ENCODE peak calls at places on chromosome 15, in seven cellular contexts. F is thyroid gland, G is K562, Y is uterus, O is fibroblast of lung, D is thoracic aorta, P is gastrocnemius medialis. Z is an unnamed sample. For H3K4me1 and H3K27me3, the result is how much of the 10 kb centered on the place peaks cover.

GRCh38 chr15:61047783-61048182 is 181.3 kb downstream of the RORA start:
- DNase-seq in F (no peak), G (no peak), Y (no peak), O (peak), D (no peak), P (no peak), Z (no peak)

GRCh38 chr15:35271371-35272043 is 186.4 kb upstream of the NANOGP8 start:
- DNase-seq in F (no peak), G (no peak), Y (no peak), O (peak), D (no peak), P (no peak), Z (no peak)

GRCh38 chr15:27019687-27020086 is 48.7 kb downstream of the GABRG3 start:
- DNase-seq in F (no peak), G (no peak), Y (no peak), O (no peak), D (no peak), P (no peak), Z (no peak)

GRCh38 chr15:99429681-99430081 is 136.1 kb upstream of the MEF2A start:
- DNase-seq in F (no peak), G (no peak), Y (peak), O (no peak), D (no peak), P (no peak), Z (peak)

GRCh38 chr15:81126887-81127286 is 7.2 kb upstream of the CFAP161 start:
- DNase-seq in F (no peak), G (no peak), Y (no peak), O (no peak), D (no peak), P (no peak), Z (no peak)

GRCh38 chr15:70643783-70644125 is 119.6 kb downstream of the UACA start:
- DNase-seq in F (no peak), G (no peak), Y (no peak), O (peak), D (no peak), P (no peak), Z (no peak)

GRCh38 chr15:48653216-48653615 is 7.7 kb upstream of the FBN1 start:
- DNase-seq in F (no peak), G (no peak), Y (no peak), O (no peak), D (no peak), P (no peak), Z (no peak)

GRCh38 chr15:68704496-68705021 is 116.1 kb downstream of the ANP32A start:
- DNase-seq in F (peak), G (peak), Y (peak), O (peak), D (no peak), P (no peak), Z (peak)

GRCh38 chr15:57578288-57578900 is 13.3 kb upstream of the MYZAP start:
- DNase-seq in F (no peak), G (no peak), Y (no peak), O (no peak), D (no peak), P (no peak), Z (no peak)

GRCh38 chr15:31130576-31131237 is 29.2 kb upstream of the TRPM1 start:
- DNase-seq in F (no peak), G (no peak), Y (no peak), O (no peak), D (no peak), P (no peak), Z (no peak)

GRCh38 chr15:62495670-62496328 is 330.7 kb upstream of the C2CD4B start:
- DNase-seq in F (peak), G (no peak), Y (peak), O (peak), D (peak), P (no peak), Z (peak)

GRCh38 chr15:80777137-80777536 is 2.0 kb upstream of the CEMIP start:
- DNase-seq in F (no peak), G (no peak), Y (no peak), O (peak), D (no peak), P (peak), Z (no peak)

GRCh38 chr15:43239732-43240491 is 19.1 kb upstream of the EPB42 start:
- DNase-seq in F (no peak), G (no peak), Y (no peak), O (peak), D (no peak), P (no peak), Z (no peak)

GRCh38 chr15:38647683-38648082 is 83.1 kb upstream of the RASGRP1 start:
- DNase-seq in F (no peak), G (no peak), Y (no peak), O (peak), D (no peak), P (no peak), Z (no peak)

GRCh38 chr15:70741677-70742293 is 21.6 kb downstream of the UACA start:
- DNase-seq in F (no peak), G (no peak), Y (no peak), O (peak), D (no peak), P (no peak), Z (no peak)

GRCh38 chr15:76533995-76534394 is 197.4 kb downstream of the ISL2 start:
- DNase-seq in F (no peak), G (no peak), Y (no peak), O (peak), D (no peak), P (no peak), Z (no peak)

GRCh38 chr15:72420580-72420979 is 22.5 kb downstream of the TMEM202 start:
- DNase-seq in F (no peak), G (no peak), Y (no peak), O (no peak), D (no peak), P (no peak), Z (no peak)

GRCh38 chr15:70797464-70797863 is 34.1 kb upstream of the UACA start:
- DNase-seq in F (no peak), G (no peak), Y (no peak), O (no peak), D (no peak), P (no peak), Z (no peak)

GRCh38 chr15:100229181-100230163 is 112.3 kb downstream of the ADAMTS17 start:
- DNase-seq in F (no peak), G (no peak), Y (no peak), O (no peak), D (no peak), P (no peak), Z (no peak)

GRCh38 chr15:41995476-41995855 is 23.1 kb upstream of the EHD4 start:
- DNase-seq in F (no peak), G (no peak), Y (no peak), O (no peak), D (no peak), P (peak), Z (no peak)

GRCh38 chr15:52010633-52011595 is 8.1 kb upstream of the MAPK6 start:
- DNase-seq in F (peak), G (peak), Y (peak), O (peak), D (no peak), P (peak), Z (no peak)

GRCh38 chr15:85063088-85063487 is 81.4 kb downstream of the PDE8A start:
- DNase-seq in F (no peak), G (no peak), Y (no peak), O (no peak), D (no peak), P (no peak), Z (no peak)

GRCh38 chr15:70179309-70179892 is 81.7 kb upstream of the TLE3 start:
- DNase-seq in F (no peak), G (no peak), Y (no peak), O (no peak), D (no peak), P (no peak), Z (no peak)

GRCh38 chr15:55970286-55970685 is 23.1 kb downstream of the NEDD4 start:
- DNase-seq in F (no peak), G (no peak), Y (no peak), O (no peak), D (no peak), P (no peak), Z (no peak)

GRCh38 chr15:60787737-60788513 is 309.0 kb upstream of the ICE2 start:
- DNase-seq in F (no peak), G (no peak), Y (no peak), O (no peak), D (no peak), P (no peak), Z (no peak)

GRCh38 chr15:31268911-31269784 is 57.5 kb upstream of the KLF13 start:
- DNase-seq in F (peak), G (no peak), Y (peak), O (no peak), D (no peak), P (no peak), Z (peak)

GRCh38 chr15:90869601-90870353 is 1.4 kb downstream of the FURIN start:
- DNase-seq in F (peak), G (peak), Y (peak), O (peak), D (peak), P (peak), Z (peak)

GRCh38 chr15:51094606-51095569 is at the start of gene TNFAIP8L3:
- DNase-seq in F (peak), G (no peak), Y (peak), O (peak), D (no peak), P (no peak), Z (peak)

GRCh38 chr15:79875213-79875612 is 21.6 kb downstream of the MTHFS start:
- DNase-seq in F (no peak), G (no peak), Y (no peak), O (no peak), D (no peak), P (no peak), Z (no peak)

GRCh38 chr15:42619641-42620371 is 44.4 kb downstream of the STARD9 start:
- DNase-seq in F (no peak), G (no peak), Y (no peak), O (no peak), D (no peak), P (no peak), Z (no peak)

DNA sequence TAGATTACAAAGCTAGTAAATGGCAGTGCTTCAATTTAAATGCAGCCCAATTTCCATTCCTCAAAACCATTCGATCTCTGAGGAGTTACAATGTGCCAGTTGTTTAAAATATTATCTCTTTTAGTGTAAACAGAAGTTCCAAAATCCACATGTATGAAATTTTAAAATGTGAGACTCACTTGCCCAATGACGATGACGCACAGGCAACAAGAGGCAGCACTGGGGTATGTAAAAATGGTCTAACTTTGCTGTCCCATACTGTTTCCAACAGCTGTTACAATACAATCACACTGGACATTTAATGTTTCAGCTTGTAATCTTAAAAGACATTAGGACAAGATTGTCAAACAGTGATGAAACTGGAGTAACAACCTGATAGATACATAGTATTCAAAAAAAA is 12.2 kb downstream of the SLTM start:
- DNase-seq in F (no peak), G (no peak), Y (no peak), O (no peak), D (no peak), P (no peak), Z (no peak)
- H3K4me1 ChIP-seq in F (under half), G (under half), Y (under half), O (under half), D (under half), P (under half), Z (under half)

DNA sequence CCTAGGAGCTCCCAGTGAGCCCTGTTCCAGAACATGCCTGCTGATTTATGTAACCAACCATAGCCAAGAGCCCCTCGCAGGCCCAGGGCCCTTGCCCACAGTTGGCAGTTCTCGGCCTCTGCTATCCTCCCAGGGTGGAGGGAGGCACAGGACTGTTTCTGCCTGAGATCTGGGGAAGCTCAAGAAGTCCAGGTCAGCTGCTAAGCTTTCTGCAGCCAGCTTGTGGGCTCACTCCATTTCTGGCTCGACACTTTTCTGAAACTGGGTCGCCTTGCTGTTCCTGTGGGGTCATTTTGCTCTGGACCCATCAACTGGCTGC is 72.5 kb upstream of the HERC1 start:
- DNase-seq in F (peak), G (no peak), Y (no peak), O (no peak), D (no peak), P (no peak), Z (peak)
- H3K27ac ChIP-seq in F (peak), G (peak), Y (no peak), O (no peak), D (no peak), P (peak), Z (no peak)

GRCh38 chr15:92819312-92820232 is 80.6 kb upstream of the CHD2 start:
- DNase-seq in F (no peak), G (no peak), Y (no peak), O (peak), D (no peak), P (no peak), Z (no peak)

GRCh38 chr15:92822216-92823144 is 77.6 kb upstream of the CHD2 start:
- DNase-seq in F (no peak), G (no peak), Y (peak), O (peak), D (no peak), P (no peak), Z (no peak)

GRCh38 chr15:92821491-92822116 is 78.5 kb upstream of the CHD2 start:
- DNase-seq in F (no peak), G (no peak), Y (peak), O (peak), D (no peak), P (no peak), Z (no peak)

GRCh38 chr15:92818658-92819311 is 81.3 kb upstream of the CHD2 start:
- DNase-seq in F (no peak), G (no peak), Y (no peak), O (peak), D (no peak), P (no peak), Z (no peak)

GRCh38 chr15:92820233-92821021 is 79.7 kb upstream of the CHD2 start:
- DNase-seq in F (peak), G (peak), Y (peak), O (peak), D (peak), P (peak), Z (peak)
- H3K27me3 ChIP-seq in F (under half), G (under half), Y (under half), O (under half), D (under half), P (under half), Z (under half)

GRCh38 chr15:74793135-74794028 is 11.5 kb downstream of the CSK start:
- DNase-seq in F (no peak), G (peak), Y (no peak), O (peak), D (no peak), P (no peak), Z (no peak)
- H3K4me1 ChIP-seq in F (under half), G (under half), Y (under half), O (under half), D (under half), P (under half), Z (under half)

GRCh38 chr15:89068325-89068784 is 19.9 kb upstream of the ABHD2 start:
- DNase-seq in F (no peak), G (no peak), Y (no peak), O (peak), D (no peak), P (no peak), Z (no peak)
- H3K27ac ChIP-seq in F (no peak), G (peak), Y (no peak), O (no peak), D (no peak), P (no peak), Z (no peak)

DNA sequence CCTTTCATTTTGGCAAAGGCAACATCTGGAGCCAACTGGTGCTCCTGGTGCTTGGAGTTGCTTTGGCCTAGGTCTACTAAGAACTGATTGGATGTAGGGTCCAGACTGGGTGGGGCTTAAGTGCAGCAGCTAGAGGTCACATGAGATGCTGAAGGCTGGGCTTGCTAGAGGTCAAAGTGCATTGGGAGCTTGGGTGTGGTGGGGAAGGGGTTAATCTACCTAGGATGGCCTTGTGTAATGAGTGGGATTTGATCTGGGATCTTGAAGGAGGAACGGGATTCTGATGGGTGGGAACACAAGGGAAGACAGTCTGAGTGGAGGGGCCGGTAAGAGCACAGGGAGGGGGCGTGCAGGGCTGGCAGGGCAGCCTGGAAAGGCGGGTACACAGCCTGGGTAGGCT is 125.5 kb downstream of the RAB11A start:
- DNase-seq in F (no peak), G (no peak), Y (no peak), O (no peak), D (no peak), P (no peak), Z (no peak)
- H3K27me3 ChIP-seq in F (under half), G (under half), Y (under half), O (under half), D (under half), P (under half), Z (half or more)

GRCh38 chr15:67119238-67119846 is 53.9 kb downstream of the SMAD3 start:
- DNase-seq in F (no peak), G (no peak), Y (no peak), O (no peak), D (no peak), P (no peak), Z (peak)

GRCh38 chr15:67124111-67124510 is 58.7 kb downstream of the SMAD3 start:
- DNase-seq in F (no peak), G (no peak), Y (no peak), O (no peak), D (no peak), P (no peak), Z (peak)

GRCh38 chr15:67120839-67121540 is 55.6 kb downstream of the SMAD3 start:
- DNase-seq in F (peak), G (peak), Y (peak), O (peak), D (peak), P (peak), Z (peak)

GRCh38 chr15:67120009-67120838 is 54.8 kb downstream of the SMAD3 start:
- DNase-seq in F (no peak), G (no peak), Y (no peak), O (no peak), D (no peak), P (no peak), Z (no peak)

DNA sequence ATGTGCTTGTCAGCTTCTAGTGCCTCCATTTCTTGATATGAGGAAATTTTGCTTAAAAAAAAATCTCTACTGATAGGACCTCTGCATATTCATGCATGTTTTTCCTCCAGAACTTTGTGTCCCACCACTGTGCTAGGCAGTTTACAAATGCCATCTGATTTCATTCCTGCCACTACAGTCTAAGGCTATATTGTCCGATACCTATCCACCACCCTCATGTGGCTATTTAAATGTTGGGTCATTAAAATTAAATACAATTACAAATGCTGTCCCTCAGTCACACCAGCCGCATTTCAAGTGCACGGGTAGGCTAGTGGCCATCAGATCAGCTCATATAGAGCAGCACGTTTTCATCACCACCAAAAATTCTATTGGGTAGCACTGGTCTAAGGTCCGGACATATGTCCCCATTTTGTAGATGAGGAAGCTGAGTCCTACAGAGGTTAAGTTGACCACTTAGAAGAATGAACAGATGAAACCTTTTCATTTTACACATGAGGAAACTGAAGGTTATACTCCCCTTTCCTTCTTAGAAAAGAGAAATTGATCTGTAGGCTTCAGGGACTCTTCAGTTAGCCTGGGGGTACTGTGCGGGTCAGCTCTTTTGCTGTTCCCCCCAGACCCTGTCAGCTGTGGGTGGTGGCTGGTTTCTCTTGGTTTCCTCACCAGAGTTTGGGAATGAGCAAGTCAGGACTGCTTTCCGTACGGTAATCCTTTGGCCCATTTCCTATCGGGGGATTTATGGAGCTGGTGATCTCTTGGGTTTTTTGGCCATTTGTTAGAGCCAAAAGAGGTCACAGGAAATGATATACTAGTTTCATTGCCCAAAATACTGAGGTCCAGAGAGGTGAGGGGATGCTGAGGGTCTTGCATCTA is 56.6 kb downstream of the SMAD3 start:
- DNase-seq in F (no peak), G (no peak), Y (no peak), O (no peak), D (no peak), P (no peak), Z (no peak)
- H3K4me1 ChIP-seq in F (under half), G (under half), Y (under half), O (half or more), D (half or more), P (half or more), Z (half or more)

GRCh38 chr15:40743466-40743865 is 11.6 kb downstream of the RMDN3 start:
- DNase-seq in F (no peak), G (no peak), Y (no peak), O (no peak), D (no peak), P (no peak), Z (no peak)
- H3K27ac ChIP-seq in F (no peak), G (peak), Y (no peak), O (no peak), D (no peak), P (no peak), Z (no peak)

GRCh38 chr15:65376767-65377104 is 1.1 kb downstream of the IGDCC3 start:
- DNase-seq in F (peak), G (no peak), Y (no peak), O (no peak), D (no peak), P (no peak), Z (no peak)
- H3K27me3 ChIP-seq in F (under half), G (half or more), Y (under half), O (under half), D (under half), P (under half), Z (under half)